ENCODE peak calls at places on chromosomes 7 and 10, in six cellular contexts. X is K562, N is HCT116, R is GM12878, O is HepG2, W is H1. H is an unnamed sample.

GRCh38 chr10:70940834-70941568 is 52.6 kb upstream of the PCBD1 start:
- DNase-seq in X (peak), N (no peak), R (no peak), O (no peak), W (no peak), H (no peak)

GRCh38 chr7:43905209-43905946 is 1.0 kb downstream of the URGCP start:
- DNase-seq in X (peak), N (peak), R (no peak), O (peak), W (no peak), H (no peak)

GRCh38 chr7:78437118-78437517 is 638.5 kb downstream of the PHTF2 start:
- DNase-seq in X (no peak), N (no peak), R (no peak), O (peak), W (no peak), H (no peak)

GRCh38 chr10:49622426-49623425 is 8.9 kb downstream of the CHAT start:
- DNase-seq in X (no peak), N (no peak), R (no peak), O (no peak), W (no peak), H (no peak)

GRCh38 chr10:110919971-110920881 is 822 bp downstream of the SHOC2 start:
- DNase-seq in X (peak), N (no peak), R (peak), O (no peak), W (peak), H (no peak)

GRCh38 chr7:49692516-49692915 is 80.9 kb upstream of the VWC2 start:
- DNase-seq in X (no peak), N (no peak), R (no peak), O (no peak), W (no peak), H (no peak)

GRCh38 chr10:76497671-76498070 is 1066.2 kb downstream of the LRMDA start:
- DNase-seq in X (no peak), N (no peak), R (no peak), O (no peak), W (no peak), H (no peak)

GRCh38 chr7:119964640-119965542 is 308.1 kb upstream of the KCND2 start:
- DNase-seq in X (peak), N (no peak), R (no peak), O (no peak), W (no peak), H (no peak)

GRCh38 chr10:115939101-115939815 is 333.7 kb downstream of the GFRA1 start:
- DNase-seq in X (no peak), N (no peak), R (no peak), O (no peak), W (no peak), H (no peak)

GRCh38 chr7:83509255-83510021 is 139.5 kb downstream of the SEMA3E start:
- DNase-seq in X (no peak), N (no peak), R (peak), O (no peak), W (no peak), H (no peak)

GRCh38 chr10:95404460-95404858 is 113.7 kb upstream of the PDLIM1 start:
- DNase-seq in X (no peak), N (no peak), R (no peak), O (peak), W (no peak), H (no peak)

GRCh38 chr10:44811072-44811471 is 100.1 kb upstream of the TMEM72 start:
- DNase-seq in X (no peak), N (no peak), R (no peak), O (no peak), W (no peak), H (no peak)

GRCh38 chr10:57222129-57222528 is 861.1 kb upstream of the ZWINT start:
- DNase-seq in X (no peak), N (no peak), R (no peak), O (no peak), W (peak), H (no peak)

GRCh38 chr7:157487046-157487770 is 150.4 kb downstream of the DNAJB6 start:
- DNase-seq in X (no peak), N (no peak), R (no peak), O (no peak), W (no peak), H (no peak)

GRCh38 chr7:71155236-71155635 is 23.3 kb downstream of the GALNT17 start:
- DNase-seq in X (no peak), N (no peak), R (no peak), O (no peak), W (no peak), H (no peak)

GRCh38 chr10:120474956-120475355 is 17.9 kb downstream of the PLPP4 start:
- DNase-seq in X (no peak), N (no peak), R (no peak), O (no peak), W (no peak), H (no peak)

GRCh38 chr7:48548667-48549066 is 375.7 kb upstream of the CDC14C start:
- DNase-seq in X (no peak), N (no peak), R (no peak), O (no peak), W (no peak), H (no peak)

GRCh38 chr7:33940503-33940902 is 35.2 kb downstream of the BMPER start:
- DNase-seq in X (no peak), N (no peak), R (no peak), O (no peak), W (no peak), H (no peak)

GRCh38 chr10:52752801-52753437 is 19.7 kb downstream of the MBL2 start:
- DNase-seq in X (no peak), N (no peak), R (no peak), O (no peak), W (no peak), H (no peak)

GRCh38 chr7:33904680-33905388 is 505 bp upstream of the BMPER start:
- DNase-seq in X (no peak), N (no peak), R (no peak), O (peak), W (peak), H (peak)

GRCh38 chr10:96851281-96851680 is 19.2 kb downstream of the LCOR start:
- DNase-seq in X (no peak), N (no peak), R (no peak), O (no peak), W (no peak), H (no peak)

GRCh38 chr7:129433823-129434171 is 435 bp upstream of the STRIP2 start:
- DNase-seq in X (no peak), N (peak), R (no peak), O (peak), W (no peak), H (peak)

GRCh38 chr7:98079891-98080653 is 26.6 kb upstream of the LMTK2 start:
- DNase-seq in X (no peak), N (no peak), R (no peak), O (no peak), W (no peak), H (peak)

GRCh38 chr7:145331076-145331475 is 495.2 kb upstream of the TPK1 start:
- DNase-seq in X (no peak), N (no peak), R (no peak), O (no peak), W (no peak), H (no peak)

GRCh38 chr10:5317547-5318107 is 47.1 kb upstream of the UCN3 start:
- DNase-seq in X (peak), N (no peak), R (no peak), O (peak), W (no peak), H (no peak)

GRCh38 chr7:20197837-20198236 is 19.3 kb downstream of the MACC1 start:
- DNase-seq in X (no peak), N (peak), R (no peak), O (no peak), W (no peak), H (no peak)

GRCh38 chr10:69439813-69440506 is 11.3 kb upstream of the TSPAN15 start:
- DNase-seq in X (peak), N (no peak), R (no peak), O (peak), W (no peak), H (no peak)

GRCh38 chr7:158572000-158572828 is 15.4 kb downstream of the PTPRN2 start:
- DNase-seq in X (peak), N (no peak), R (no peak), O (peak), W (no peak), H (no peak)

GRCh38 chr7:47513741-47514241 is 68.1 kb downstream of the TNS3 start:
- DNase-seq in X (no peak), N (no peak), R (no peak), O (no peak), W (no peak), H (no peak)

GRCh38 chr7:78412216-78412858 is 613.8 kb downstream of the PHTF2 start:
- DNase-seq in X (no peak), N (no peak), R (no peak), O (no peak), W (no peak), H (no peak)

GRCh38 chr7:116495737-116496136 is 3.8 kb upstream of the CAV2 start:
- DNase-seq in X (no peak), N (no peak), R (no peak), O (no peak), W (no peak), H (no peak)

GRCh38 chr7:20744913-20745587 is 41.6 kb downstream of the SP8 start:
- DNase-seq in X (peak), N (peak), R (no peak), O (no peak), W (no peak), H (no peak)

GRCh38 chr10:29646238-29646902 is 11.6 kb upstream of the SVIL start:
- DNase-seq in X (no peak), N (no peak), R (no peak), O (no peak), W (no peak), H (no peak)

GRCh38 chr7:105905209-105905910 is 29.0 kb upstream of the ATXN7L1 start:
- DNase-seq in X (no peak), N (no peak), R (no peak), O (no peak), W (no peak), H (peak)

GRCh38 chr7:12423995-12424745 is 20.5 kb upstream of the VWDE start:
- DNase-seq in X (no peak), N (no peak), R (no peak), O (no peak), W (peak), H (peak)

GRCh38 chr10:16386855-16387254 is 50.0 kb upstream of the PTER start:
- DNase-seq in X (no peak), N (no peak), R (no peak), O (no peak), W (peak), H (no peak)

GRCh38 chr7:8481752-8482446 is 48.5 kb downstream of the NXPH1 start:
- DNase-seq in X (no peak), N (no peak), R (no peak), O (no peak), W (no peak), H (no peak)

GRCh38 chr7:8481096-8481495 is 47.7 kb downstream of the NXPH1 start:
- DNase-seq in X (no peak), N (no peak), R (no peak), O (no peak), W (no peak), H (no peak)

GRCh38 chr7:8480466-8480865 is 47.1 kb downstream of the NXPH1 start:
- DNase-seq in X (no peak), N (no peak), R (no peak), O (no peak), W (no peak), H (no peak)
- TF ChIP-seq ZNF274 in X (no peak), N (no peak), R (no peak), O (no peak), W (no peak), H (no peak)

GRCh38 chr7:97016392-97017196 is 8.0 kb downstream of the DLX5 start:
- DNase-seq in X (no peak), N (no peak), R (no peak), O (peak), W (peak), H (no peak)
- TF ChIP-seq ZNF274 in X (no peak), N (no peak), R (no peak), O (no peak), W (no peak), H (no peak)

GRCh38 chr10:77867124-77867715 is 59.3 kb downstream of the DLG5 start:
- DNase-seq in X (no peak), N (no peak), R (no peak), O (no peak), W (no peak), H (no peak)
- TF ChIP-seq ZNF274 in X (no peak), N (no peak), R (no peak), O (no peak), W (no peak), H (no peak)

GRCh38 chr7:94823952-94824351 is 83.4 kb upstream of the PPP1R9A start:
- DNase-seq in X (no peak), N (peak), R (no peak), O (peak), W (no peak), H (no peak)
- TF ChIP-seq ZNF274 in X (no peak), N (no peak), R (no peak), O (no peak), W (no peak), H (no peak)

GRCh38 chr10:80292607-80293239 is 3.3 kb upstream of the MAT1A start:
- DNase-seq in X (no peak), N (no peak), R (no peak), O (peak), W (no peak), H (no peak)
- TF ChIP-seq ZNF274 in X (no peak), N (no peak), R (no peak), O (no peak), W (no peak), H (no peak)

DNA sequence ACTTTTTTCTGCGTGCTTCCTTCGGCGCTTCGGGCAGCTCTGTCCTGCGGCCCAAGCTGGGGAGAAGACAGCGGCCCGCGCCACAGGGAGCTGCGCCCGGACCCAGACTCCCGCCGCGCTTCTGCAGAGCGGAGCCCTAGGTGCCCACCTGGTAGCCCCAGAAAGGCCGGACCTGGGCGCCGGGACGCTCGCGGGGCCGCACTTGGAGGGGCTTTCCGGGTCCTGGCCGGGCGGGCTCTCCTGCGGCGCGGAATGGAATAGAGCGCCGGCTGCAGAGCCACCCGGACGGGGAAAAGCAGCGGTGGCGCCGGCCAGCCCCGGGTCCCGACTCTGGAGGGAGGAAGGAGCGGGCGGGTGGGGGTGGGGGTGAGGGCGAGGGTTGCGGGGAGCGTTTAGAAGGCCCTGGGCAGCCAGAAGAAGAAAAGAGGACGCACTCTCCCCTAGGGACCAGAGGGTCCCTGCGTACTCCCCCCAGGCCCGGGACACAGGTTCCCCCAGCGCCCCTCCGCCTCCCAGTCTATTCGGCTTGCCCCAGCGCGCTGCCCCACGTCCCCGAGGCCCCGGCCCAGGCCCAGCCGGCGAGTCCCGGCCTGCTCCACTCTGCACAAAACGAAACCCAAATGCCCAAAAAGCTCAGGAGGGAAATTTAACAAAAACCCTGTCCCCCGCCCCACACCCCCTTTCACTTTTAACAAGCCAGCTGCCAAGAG is 4.5 kb downstream of the ZNF503 start:
- DNase-seq in X (no peak), N (no peak), R (no peak), O (no peak), W (peak), H (no peak)
- TF ChIP-seq ZNF274 in X (no peak), N (no peak), R (no peak), O (no peak), W (no peak), H (no peak)

GRCh38 chr10:94137747-94138146 is 144.0 kb downstream of the PLCE1 start:
- DNase-seq in X (no peak), N (no peak), R (no peak), O (no peak), W (no peak), H (no peak)

GRCh38 chr10:94133239-94133638 is 139.5 kb downstream of the PLCE1 start:
- DNase-seq in X (no peak), N (no peak), R (no peak), O (no peak), W (no peak), H (no peak)

GRCh38 chr10:94129393-94130130 is 135.8 kb downstream of the PLCE1 start:
- DNase-seq in X (no peak), N (no peak), R (no peak), O (no peak), W (no peak), H (no peak)

DNA sequence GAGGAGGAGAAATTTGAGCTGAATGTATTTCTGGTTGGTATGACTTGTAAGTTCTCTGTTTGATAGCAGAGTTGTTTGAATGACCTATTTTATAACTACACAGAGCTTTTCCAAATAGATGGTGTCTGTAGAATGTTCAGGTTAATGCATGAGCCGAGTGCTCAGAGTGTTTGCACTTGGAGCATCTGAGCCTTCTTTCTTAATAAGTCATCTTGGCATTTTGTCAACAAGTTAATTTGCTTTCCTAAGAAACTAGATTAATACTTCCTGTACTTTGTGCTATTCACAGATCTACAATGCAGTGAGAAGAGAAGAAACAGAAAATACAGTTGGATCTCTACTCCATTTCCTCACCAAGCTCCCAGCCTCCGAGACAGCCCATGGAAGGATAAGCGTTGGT is 138.2 kb downstream of the PLCE1 start:
- DNase-seq in X (no peak), N (no peak), R (no peak), O (no peak), W (no peak), H (no peak)
- TF ChIP-seq ZNF274 in X (no peak), N (no peak), R (no peak), O (no peak), W (no peak), H (no peak)

GRCh38 chr10:102542800-102543418 is 39.1 kb downstream of the SUFU start:
- DNase-seq in X (no peak), N (no peak), R (no peak), O (no peak), W (no peak), H (no peak)
- TF ChIP-seq ZNF274 in X (no peak), N (no peak), R (no peak), O (no peak), W (no peak), H (no peak)

H was measured in NT2/D1.